ENCODE peak calls at places on chromosomes 16 and 17, in ten cellular contexts. N is stimulated activated CD4-positive, alpha-beta T cell treated with anti-CD3 and anti-CD28 coated beads, Interleukin-4, amount 100 ng/mL, for 4 hours; S is activated naive CD8-positive, alpha-beta T cell treated with anti-CD3 and anti-CD28 coated beads for 36 hours; A is C1 segment of cervical spinal cord; C is astrocyte of the spinal cord; K is right lobe of liver; H is left colon; M is IMR-90; I is NT2/D1; Q is omental fat pad. G is an unnamed sample.

GRCh38 chr16:66972983-66973382 is 11.9 kb downstream of the CES3 start:
- DNase-seq in N (no peak), S (no peak), A (no peak), C (no peak), K (no peak), H (no peak), M (no peak), I (no peak), Q (no peak), G (no peak)

GRCh38 chr16:79008036-79008868 is 592.3 kb downstream of the MAF start:
- DNase-seq in N (no peak), S (no peak), A (no peak), C (no peak), K (no peak), H (no peak), M (no peak), I (peak), Q (no peak), G (no peak)

GRCh38 chr16:85894266-85894665 is 4.7 kb upstream of the IRF8 start:
- DNase-seq in N (no peak), S (no peak), A (no peak), C (no peak), K (peak), H (peak), M (no peak), I (no peak), Q (no peak), G (no peak)

GRCh38 chr17:61467416-61468262 is 15.4 kb downstream of the TBX4 start:
- DNase-seq in N (no peak), S (no peak), A (no peak), C (peak), K (peak), H (peak), M (peak), I (no peak), Q (no peak), G (peak)

GRCh38 chr16:70800306-70800705 is 652 bp downstream of the VAC14 start:
- DNase-seq in N (no peak), S (peak), A (no peak), C (no peak), K (no peak), H (no peak), M (no peak), I (no peak), Q (no peak), G (no peak)

GRCh38 chr17:32331243-32332040 is 10.5 kb downstream of the C17orf75 start:
- DNase-seq in N (no peak), S (no peak), A (no peak), C (no peak), K (no peak), H (no peak), M (no peak), I (no peak), Q (no peak), G (no peak)

GRCh38 chr17:30720013-30720471 is 104.5 kb downstream of the CRLF3 start:
- DNase-seq in N (no peak), S (no peak), A (no peak), C (no peak), K (peak), H (no peak), M (no peak), I (no peak), Q (no peak), G (no peak)

GRCh38 chr16:13270602-13271001 is 369.2 kb downstream of the SHISA9 start:
- DNase-seq in N (no peak), S (no peak), A (no peak), C (no peak), K (no peak), H (no peak), M (no peak), I (no peak), Q (no peak), G (no peak)

GRCh38 chr17:19461139-19461538 is 50.1 kb downstream of the RNF112 start:
- DNase-seq in N (no peak), S (no peak), A (peak), C (no peak), K (no peak), H (peak), M (no peak), I (no peak), Q (no peak), G (no peak)

GRCh38 chr17:17351901-17352781 is 49.0 kb downstream of the NT5M start:
- DNase-seq in N (no peak), S (no peak), A (no peak), C (peak), K (peak), H (no peak), M (peak), I (no peak), Q (no peak), G (peak)

GRCh38 chr17:19270951-19271611 is 33.9 kb downstream of the EPN2 start:
- DNase-seq in N (no peak), S (no peak), A (no peak), C (no peak), K (no peak), H (no peak), M (no peak), I (no peak), Q (no peak), G (no peak)

GRCh38 chr16:25013751-25014499 is 1.2 kb downstream of the ARHGAP17 start:
- DNase-seq in N (no peak), S (no peak), A (no peak), C (no peak), K (no peak), H (no peak), M (no peak), I (no peak), Q (no peak), G (no peak)

GRCh38 chr16:642189-643049 is 791 bp downstream of the MCRIP2 start:
- DNase-seq in N (no peak), S (peak), A (peak), C (no peak), K (peak), H (peak), M (no peak), I (no peak), Q (no peak), G (peak)

GRCh38 chr17:45170976-45171337 is 9.3 kb downstream of the HEXIM2 start:
- DNase-seq in N (no peak), S (no peak), A (peak), C (peak), K (peak), H (peak), M (peak), I (no peak), Q (no peak), G (no peak)

GRCh38 chr17:55273579-55274370 is 9.0 kb downstream of the HLF start:
- DNase-seq in N (no peak), S (no peak), A (peak), C (no peak), K (peak), H (no peak), M (no peak), I (no peak), Q (no peak), G (peak)

GRCh38 chr17:19409509-19409908 is 1.5 kb upstream of the RNF112 start:
- DNase-seq in N (peak), S (no peak), A (no peak), C (peak), K (no peak), H (no peak), M (peak), I (no peak), Q (no peak), G (peak)

GRCh38 chr16:62034236-62035114 is 1.8 kb downstream of the CDH8 start:
- DNase-seq in N (no peak), S (no peak), A (peak), C (peak), K (no peak), H (no peak), M (no peak), I (no peak), Q (no peak), G (no peak)

GRCh38 chr17:44565866-44566443 is 8.7 kb downstream of the FZD2 start:
- DNase-seq in N (no peak), S (no peak), A (no peak), C (no peak), K (no peak), H (no peak), M (no peak), I (no peak), Q (no peak), G (no peak)

GRCh38 chr17:49631496-49631895 is 46.4 kb downstream of the SPOP start:
- DNase-seq in N (no peak), S (no peak), A (no peak), C (no peak), K (no peak), H (no peak), M (no peak), I (no peak), Q (no peak), G (peak)

GRCh38 chr17:2792541-2793169 is 3.6 kb upstream of the RAP1GAP2 start:
- DNase-seq in N (peak), S (peak), A (no peak), C (no peak), K (no peak), H (no peak), M (no peak), I (no peak), Q (no peak), G (no peak)

GRCh38 chr16:54282202-54282922 is 4.2 kb downstream of the IRX3 start:
- DNase-seq in N (no peak), S (no peak), A (no peak), C (peak), K (no peak), H (peak), M (no peak), I (no peak), Q (no peak), G (peak)

GRCh38 chr17:18241229-18241871 is 15.9 kb downstream of the LLGL1 start:
- DNase-seq in N (no peak), S (no peak), A (no peak), C (no peak), K (no peak), H (no peak), M (no peak), I (no peak), Q (no peak), G (no peak)

GRCh38 chr16:47018223-47018891 is 44.9 kb upstream of the DNAJA2 start:
- DNase-seq in N (peak), S (peak), A (no peak), C (peak), K (peak), H (peak), M (peak), I (no peak), Q (no peak), G (peak)

GRCh38 chr17:58420841-58421240 is 3.5 kb upstream of the RNF43 start:
- DNase-seq in N (no peak), S (no peak), A (no peak), C (no peak), K (no peak), H (no peak), M (no peak), I (no peak), Q (no peak), G (no peak)

GRCh38 chr17:2724783-2725164 is 13.2 kb upstream of the CLUH start:
- DNase-seq in N (peak), S (peak), A (no peak), C (peak), K (no peak), H (peak), M (peak), I (peak), Q (no peak), G (peak)

GRCh38 chr17:32627233-32628008 is 140.6 kb downstream of the CDK5R1 start:
- DNase-seq in N (no peak), S (no peak), A (peak), C (peak), K (peak), H (no peak), M (no peak), I (peak), Q (no peak), G (peak)

GRCh38 chr17:69945698-69946185 is 129.3 kb upstream of the KCNJ16 start:
- DNase-seq in N (no peak), S (no peak), A (no peak), C (peak), K (no peak), H (no peak), M (peak), I (no peak), Q (no peak), G (peak)

GRCh38 chr16:17228708-17229055 is 242.1 kb downstream of the XYLT1 start:
- DNase-seq in N (no peak), S (no peak), A (no peak), C (no peak), K (no peak), H (no peak), M (no peak), I (no peak), Q (no peak), G (no peak)

G was measured in EL.